ENCODE peak calls at places on chromosomes 3 and 15, in four cellular contexts. Y is astrocyte of the spinal cord, D is colonic mucosa, E is ovary. A is an unnamed sample.

GRCh38 chr3:58025824-58026579 is 17.8 kb downstream of the FLNB start:
- DNase-seq in E (no peak), D (peak; percentile 59), Y (peak; percentile 61), A (peak; percentile 82)

GRCh38 chr3:55718475-55718874 is 231.4 kb upstream of the WNT5A start:
- DNase-seq in Y (peak; percentile 56), D (no peak), E (no peak), A (peak; percentile 80)

GRCh38 chr3:183298708-183299153 is 45.7 kb downstream of the B3GNT5 start:
- DNase-seq in D (no peak), E (no peak), Y (peak; percentile 98), A (peak; percentile 98)

GRCh38 chr3:183815951-183816475 is 9.4 kb downstream of the MAP6D1 start:
- DNase-seq in Y (no peak), E (no peak), D (no peak), A (no peak)

GRCh38 chr15:32870240-32871033 is 152.6 kb downstream of the GREM1 start:
- DNase-seq in E (no peak), D (no peak), Y (peak; percentile 98), A (peak; percentile 98)

GRCh38 chr15:60407406-60407805 is 9.6 kb upstream of the ANXA2 start:
- DNase-seq in Y (peak; percentile 83), D (no peak), E (no peak), A (peak; percentile 77)

GRCh38 chr3:51819709-51820406 is 40.8 kb upstream of the IQCF6 start:
- DNase-seq in D (no peak), E (no peak), Y (no peak), A (no peak)

GRCh38 chr3:101133638-101134037 is 140.4 kb upstream of the ABI3BP start:
- DNase-seq in D (no peak), E (no peak), Y (no peak), A (no peak)

GRCh38 chr3:86890997-86891396 is 100.0 kb downstream of the VGLL3 start:
- DNase-seq in E (no peak), D (no peak), Y (peak; percentile 22), A (no peak)

GRCh38 chr3:71225951-71226564 is 357.5 kb downstream of the FOXP1 start:
- DNase-seq in Y (no peak), E (no peak), D (no peak), A (no peak)

GRCh38 chr3:159649951-159650350 is 338.7 kb upstream of the IL12A start:
- DNase-seq in Y (no peak), E (no peak), D (no peak), A (no peak)

GRCh38 chr15:35117508-35118280 is 32.6 kb upstream of the NANOGP8 start:
- DNase-seq in D (no peak), E (no peak), Y (no peak), A (no peak)

GRCh38 chr15:80204231-80204630 is 47.8 kb downstream of the CTXND1 start:
- DNase-seq in Y (no peak), E (no peak), D (peak; percentile 5), A (no peak)

GRCh38 chr15:27670481-27670880 is 428.6 kb downstream of the OCA2 start:
- DNase-seq in D (no peak), E (no peak), Y (peak; percentile 50), A (no peak)

GRCh38 chr3:105537371-105538075 is 170.8 kb downstream of the ALCAM start:
- DNase-seq in D (no peak), E (no peak), Y (no peak), A (peak; percentile 39)

GRCh38 chr3:11718582-11719405 is 75.1 kb upstream of the VGLL4 start:
- DNase-seq in Y (peak; percentile 65), D (peak; percentile 67), E (peak; percentile 53), A (peak; percentile 66)

GRCh38 chr15:32091505-32092380 is 61.4 kb downstream of the CHRNA7 start:
- DNase-seq in E (no peak), D (no peak), Y (no peak), A (no peak)

GRCh38 chr15:101167791-101168462 is 83.9 kb downstream of the CHSY1 start:
- DNase-seq in Y (peak; percentile 94), E (peak; percentile 52), D (peak; percentile 79), A (peak; percentile 86)

GRCh38 chr15:24068102-24068501 is 381.0 kb upstream of the NDN start:
- DNase-seq in E (no peak), D (peak; percentile 55), Y (no peak), A (no peak)

GRCh38 chr3:133928903-133929607 is 33.4 kb upstream of the RAB6B start:
- DNase-seq in Y (no peak), D (peak; percentile 12), E (no peak), A (no peak)

GRCh38 chr3:133933097-133934024 is 37.7 kb upstream of the RAB6B start:
- DNase-seq in D (peak; percentile 14), E (no peak), Y (no peak), A (no peak)

GRCh38 chr3:133932009-133932408 is 36.3 kb upstream of the RAB6B start:
- DNase-seq in D (peak; percentile 13), Y (no peak), E (no peak), A (no peak)

GRCh38 chr3:133930341-133930933 is 34.8 kb upstream of the RAB6B start:
- DNase-seq in D (peak; percentile 30), Y (peak; percentile 82), E (no peak), A (peak; percentile 93)

GRCh38 chr3:133931084-133931483 is 35.4 kb upstream of the RAB6B start:
- DNase-seq in Y (no peak), E (no peak), D (no peak), A (no peak)
- TF ChIP-seq CTCF in Y (no peak), E (no peak), D (no peak), A (no peak)

GRCh38 chr3:45544719-45545296 is 49.7 kb upstream of the LIMD1 start:
- DNase-seq in Y (no peak), D (no peak), E (no peak), A (no peak)
- TF ChIP-seq CTCF in Y (no peak), D (no peak), E (no peak), A (peak; percentile 34)

DNA sequence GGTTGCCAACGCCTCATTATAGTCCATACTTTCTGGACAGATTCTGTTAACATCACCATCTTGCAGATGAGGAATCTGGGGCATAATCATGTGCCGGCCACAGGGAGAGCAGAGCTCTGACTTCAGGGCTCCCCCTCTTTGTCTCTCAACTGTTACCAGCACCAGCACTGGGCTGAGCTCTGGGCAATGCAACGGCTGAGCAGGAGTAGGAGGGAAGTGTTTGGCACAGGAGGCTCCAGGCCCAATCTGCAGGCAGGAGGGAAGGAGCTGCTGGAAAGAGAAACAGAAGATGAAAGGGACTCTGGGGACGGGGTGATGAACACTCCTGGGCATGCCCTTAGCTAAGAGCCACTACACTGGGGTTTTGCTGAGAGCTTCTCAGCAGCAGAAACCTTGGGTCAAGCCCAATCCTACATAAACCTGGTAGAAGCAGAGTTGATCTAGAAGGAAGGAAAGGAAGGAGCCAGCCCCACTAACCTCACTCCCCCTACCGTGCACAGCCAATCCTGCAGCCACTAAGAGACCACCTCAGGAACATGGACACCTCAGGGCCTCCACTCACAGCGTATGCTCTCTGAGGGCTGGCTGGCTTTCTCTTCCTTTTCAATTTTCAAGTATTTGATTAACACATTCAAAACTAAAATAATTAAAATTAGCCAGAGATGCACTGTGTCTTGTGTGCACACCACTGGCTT is 73.1 kb upstream of the SPATA12 start:
- DNase-seq in D (no peak), Y (no peak), E (no peak), A (peak; percentile 34)
- TF ChIP-seq CTCF in D (no peak), Y (peak; percentile 45), E (no peak), A (peak; percentile 56)

GRCh38 chr3:84008623-84009022 is 950.2 kb upstream of the CADM2 start:
- DNase-seq in D (no peak), Y (no peak), E (no peak), A (no peak)
- TF ChIP-seq CTCF in D (no peak), Y (no peak), E (no peak), A (no peak)